ENCODE peak calls at places on chromosomes 5 and 9, in six cellular contexts. Y, T, G, F, J and K are unnamed samples.

GRCh38 chr5:170638454-170639220 is 134.8 kb downstream of the KCNIP1 start:
- DNase-seq in G (peak; percentile 69), J (no peak), T (peak; percentile 58), F (peak; percentile 32), Y (peak; percentile 88), K (peak; percentile 69)

GRCh38 chr5:179207920-179208705 is 137.1 kb downstream of the ADAMTS2 start:
- DNase-seq in Y (no peak), J (no peak), T (no peak), G (no peak), F (no peak), K (no peak)

GRCh38 chr9:126472446-126472845 is 141.3 kb upstream of the LMX1B start:
- DNase-seq in F (no peak), J (no peak), Y (no peak), T (no peak), G (no peak), K (no peak)

GRCh38 chr9:108565651-108566378 is 290.0 kb downstream of the ACTL7B start:
- DNase-seq in Y (peak; percentile 72), G (peak; percentile 23), T (no peak), F (no peak), J (no peak), K (no peak)

GRCh38 chr5:172943283-172943841 is 15.9 kb upstream of the RPL26L1 start:
- DNase-seq in Y (peak; percentile 81), T (no peak), G (no peak), J (no peak), F (no peak), K (no peak)

GRCh38 chr9:104758974-104759373 is 5.0 kb upstream of the NIPSNAP3B start:
- DNase-seq in F (no peak), J (no peak), G (no peak), Y (no peak), T (no peak), K (no peak)

GRCh38 chr9:127154390-127155191 is 32.2 kb upstream of the ANGPTL2 start:
- DNase-seq in G (no peak), T (no peak), Y (no peak), J (no peak), F (no peak), K (no peak)

GRCh38 chr5:36692791-36693763 is 86.7 kb downstream of the SLC1A3 start:
- DNase-seq in G (peak; percentile 37), J (peak; percentile 24), F (no peak), Y (peak; percentile 74), T (no peak), K (peak; percentile 42)

GRCh38 chr9:470795-471194 is 256.1 kb downstream of the DOCK8 start:
- DNase-seq in G (no peak), F (no peak), T (no peak), J (no peak), Y (no peak), K (no peak)

GRCh38 chr5:72647806-72648205 is 140.6 kb upstream of the ZNF366 start:
- DNase-seq in Y (no peak), J (no peak), T (no peak), G (no peak), F (no peak), K (peak; percentile 57)

GRCh38 chr5:5159282-5160108 is 19.4 kb downstream of the ADAMTS16 start:
- DNase-seq in J (no peak), F (no peak), G (no peak), T (no peak), Y (no peak), K (no peak)

GRCh38 chr9:130692365-130692764 is 1.2 kb upstream of the EXOSC2 start:
- DNase-seq in Y (no peak), J (no peak), F (no peak), T (no peak), G (no peak), K (no peak)

GRCh38 chr9:125696106-125696647 is 10.8 kb downstream of the MAPKAP1 start:
- DNase-seq in J (no peak), Y (no peak), F (no peak), T (no peak), G (no peak), K (no peak)

GRCh38 chr9:133135193-133135745 is 14.2 kb upstream of the RALGDS start:
- DNase-seq in T (no peak), G (peak; percentile 49), J (no peak), Y (no peak), F (peak; percentile 50), K (no peak)

GRCh38 chr5:103674739-103675138 is 112.2 kb upstream of the NUDT12 start:
- DNase-seq in F (no peak), Y (no peak), J (no peak), G (no peak), T (no peak), K (no peak)

GRCh38 chr5:2748180-2748840 is 3.2 kb downstream of the IRX2 start:
- DNase-seq in T (no peak), J (no peak), F (no peak), Y (no peak), G (no peak), K (no peak)

GRCh38 chr9:125126019-125126746 is 17.1 kb downstream of the SCAI start:
- DNase-seq in Y (no peak), F (peak; percentile 43), T (peak; percentile 22), J (peak; percentile 5), G (peak; percentile 92), K (no peak)

GRCh38 chr5:96699186-96699820 is 37.1 kb downstream of the CAST start:
- DNase-seq in Y (no peak), G (no peak), F (no peak), J (no peak), T (no peak), K (no peak)

GRCh38 chr9:131874447-131874846 is 134.6 kb upstream of the RAPGEF1 start:
- DNase-seq in G (no peak), T (no peak), F (no peak), J (no peak), Y (no peak), K (no peak)

GRCh38 chr5:132394681-132395259 is 25.3 kb downstream of the SLC22A5 start:
- DNase-seq in F (no peak), Y (no peak), T (no peak), G (no peak), J (no peak), K (no peak)

GRCh38 chr9:3810231-3810630 is 284.4 kb upstream of the RFX3 start:
- DNase-seq in T (no peak), J (no peak), G (no peak), F (no peak), Y (no peak), K (no peak)

GRCh38 chr5:150066901-150067396 is 19.4 kb downstream of the CSF1R start:
- DNase-seq in F (no peak), Y (no peak), G (no peak), T (no peak), J (no peak), K (no peak)

GRCh38 chr9:5587024-5587423 is 41.9 kb upstream of the RIC1 start:
- DNase-seq in Y (no peak), G (peak; percentile 17), T (no peak), F (peak; percentile 16), J (no peak), K (no peak)

GRCh38 chr5:112174959-112175594 is 244.0 kb downstream of the EPB41L4A start:
- DNase-seq in J (no peak), Y (peak; percentile 55), G (peak; percentile 57), T (no peak), F (no peak), K (no peak)

GRCh38 chr5:80961376-80962281 is 1.5 kb downstream of the RASGRF2 start:
- DNase-seq in T (no peak), F (peak; percentile 25), G (peak; percentile 51), Y (peak; percentile 19), J (no peak), K (peak; percentile 25)

GRCh38 chr5:85591311-85591710 is 1026.4 kb upstream of the COX7C start:
- DNase-seq in J (no peak), T (no peak), G (no peak), F (no peak), Y (no peak), K (no peak)

GRCh38 chr9:84947412-84947972 is 278.0 kb downstream of the NTRK2 start:
- DNase-seq in G (no peak), J (no peak), T (no peak), F (no peak), Y (no peak), K (no peak)

GRCh38 chr9:99911600-99911999 is 5.1 kb downstream of the STX17 start:
- DNase-seq in G (no peak), F (no peak), Y (no peak), T (no peak), J (no peak), K (no peak)

GRCh38 chr9:120868339-120868675 is 8.7 kb downstream of the PHF19 start:
- DNase-seq in F (no peak), Y (no peak), G (no peak), J (no peak), T (no peak), K (no peak)

GRCh38 chr9:110745656-110746055 is 77.1 kb downstream of the MUSK start:
- DNase-seq in Y (no peak), J (no peak), F (no peak), G (no peak), T (no peak), K (no peak)

GRCh38 chr5:124806026-124806856 is 59.8 kb upstream of the ZNF608 start:
- DNase-seq in T (no peak), G (no peak), J (no peak), F (no peak), Y (peak; percentile 79), K (no peak)

GRCh38 chr5:146076028-146076427 is 29.3 kb downstream of the PLAC8L1 start:
- DNase-seq in G (no peak), T (no peak), F (no peak), J (no peak), Y (no peak), K (no peak)

GRCh38 chr5:88827997-88828396 is 55.0 kb downstream of the MEF2C start:
- DNase-seq in G (no peak), T (no peak), Y (no peak), J (no peak), F (no peak), K (no peak)

GRCh38 chr5:113693621-113694130 is 180.2 kb downstream of the YTHDC2 start:
- DNase-seq in T (no peak), F (no peak), J (no peak), Y (no peak), G (no peak), K (no peak)

GRCh38 chr5:2906302-2907090 is 155.0 kb upstream of the IRX2 start:
- DNase-seq in J (no peak), T (no peak), Y (no peak), F (no peak), G (no peak), K (no peak)

GRCh38 chr5:79934681-79935080 is 56.4 kb downstream of the MTX3 start:
- DNase-seq in J (no peak), T (no peak), Y (no peak), G (no peak), F (no peak), K (no peak)